ENCODE peak calls at places on chromosomes 5 and 9, in four cellular contexts. One of them, this sample, is unnamed.

GRCh38 chr9:105413486-105414068 is 34.3 kb upstream of the FSD1L start:
- DNase-seq in aorta: no peak
- DNase-seq in heart right ventricle: no peak
- DNase-seq in adipocyte: peak; percentile 56
- DNase-seq in this sample: no peak

GRCh38 chr5:88283690-88284089 is 15.0 kb upstream of the TMEM161B start:
- DNase-seq in aorta: no peak
- DNase-seq in heart right ventricle: no peak
- DNase-seq in adipocyte: no peak
- DNase-seq in this sample: no peak

GRCh38 chr9:93024986-93025630 is 33.4 kb upstream of the SUSD3 start:
- DNase-seq in aorta: no peak
- DNase-seq in heart right ventricle: no peak
- DNase-seq in adipocyte: no peak
- DNase-seq in this sample: no peak

GRCh38 chr9:127131871-127132270 is 9.4 kb upstream of the ANGPTL2 start:
- DNase-seq in aorta: no peak
- DNase-seq in heart right ventricle: no peak
- DNase-seq in adipocyte: peak; percentile 50
- DNase-seq in this sample: no peak

GRCh38 chr5:31186672-31187267 is 6.7 kb upstream of the CDH6 start:
- DNase-seq in aorta: no peak
- DNase-seq in heart right ventricle: no peak
- DNase-seq in adipocyte: peak; percentile 83
- DNase-seq in this sample: no peak

GRCh38 chr5:82257729-82258128 is 20.4 kb downstream of the RPS23 start:
- DNase-seq in aorta: no peak
- DNase-seq in heart right ventricle: no peak
- DNase-seq in adipocyte: no peak
- DNase-seq in this sample: no peak

GRCh38 chr5:122661496-122662180 is 113.2 kb upstream of the SNX2 start:
- DNase-seq in aorta: no peak
- DNase-seq in heart right ventricle: no peak
- DNase-seq in adipocyte: peak; percentile 81
- DNase-seq in this sample: no peak

GRCh38 chr9:37187269-37187668 is 66.9 kb downstream of the ZCCHC7 start:
- DNase-seq in aorta: no peak
- DNase-seq in heart right ventricle: no peak
- DNase-seq in adipocyte: no peak
- DNase-seq in this sample: no peak

GRCh38 chr5:21919417-21920022 is 933.6 kb downstream of the CDH12 start:
- DNase-seq in aorta: no peak
- DNase-seq in heart right ventricle: no peak
- DNase-seq in adipocyte: peak; percentile 72
- DNase-seq in this sample: no peak

GRCh38 chr9:124256517-124257069 is 1.2 kb upstream of the NEK6 start:
- DNase-seq in aorta: no peak
- DNase-seq in heart right ventricle: no peak
- DNase-seq in adipocyte: peak; percentile 87
- DNase-seq in this sample: no peak

GRCh38 chr5:57598097-57598496 is 115.5 kb upstream of the ACTBL2 start:
- DNase-seq in aorta: no peak
- DNase-seq in heart right ventricle: no peak
- DNase-seq in adipocyte: no peak
- DNase-seq in this sample: no peak

DNA sequence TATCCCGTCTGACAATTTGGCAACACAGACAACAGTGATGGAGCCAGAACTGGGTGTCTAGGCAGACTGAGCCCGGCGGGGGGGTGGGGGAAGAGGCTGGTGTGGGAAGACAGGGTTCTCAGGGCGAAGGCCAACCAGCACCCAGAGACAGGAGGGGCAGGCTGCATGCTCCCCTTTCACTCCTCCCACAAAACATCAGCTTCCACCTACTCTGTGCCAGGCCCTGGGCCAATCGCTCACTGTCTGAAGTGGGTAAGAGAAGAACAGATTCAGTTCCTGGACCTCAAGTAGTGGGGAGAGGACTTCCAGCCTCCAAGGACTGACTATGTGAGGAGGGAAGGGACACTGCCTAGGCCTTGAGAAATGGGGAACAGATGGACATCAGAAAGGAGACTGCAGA is 2.8 kb downstream of the SNCB start:
- DNase-seq in aorta: no peak
- DNase-seq in heart right ventricle: no peak
- DNase-seq in adipocyte: no peak
- DNase-seq in this sample: no peak
- H3K27me3 ChIP-seq in aorta: no peaks in the 10 kb centered on the region
- H3K27me3 ChIP-seq in heart right ventricle: peaks cover 98% of the 10 kb centered on the region
- H3K27me3 ChIP-seq in adipocyte: peaks cover 44% of the 10 kb centered on the region
- H3K27me3 ChIP-seq in this sample: peaks cover 16% of the 10 kb centered on the region

GRCh38 chr5:77958642-77959315 is 182.6 kb upstream of the TBCA start:
- DNase-seq in aorta: no peak
- DNase-seq in heart right ventricle: no peak
- DNase-seq in adipocyte: no peak
- DNase-seq in this sample: no peak
- H3K27me3 ChIP-seq in aorta: no peaks in the 10 kb centered on the region
- H3K27me3 ChIP-seq in heart right ventricle: peaks cover 70% of the 10 kb centered on the region
- H3K27me3 ChIP-seq in adipocyte: peaks cover 28% of the 10 kb centered on the region
- H3K27me3 ChIP-seq in this sample: peaks cover 3% of the 10 kb centered on the region

GRCh38 chr5:115847290-115847689 is 5.6 kb downstream of the AP3S1 start:
- DNase-seq in aorta: no peak
- DNase-seq in heart right ventricle: no peak
- DNase-seq in adipocyte: no peak
- DNase-seq in this sample: no peak
- H3K27me3 ChIP-seq in aorta: no peaks in the 10 kb centered on the region
- H3K27me3 ChIP-seq in heart right ventricle: no peaks in the 10 kb centered on the region
- H3K27me3 ChIP-seq in adipocyte: no peaks in the 10 kb centered on the region
- H3K27me3 ChIP-seq in this sample: no peaks in the 10 kb centered on the region

DNA sequence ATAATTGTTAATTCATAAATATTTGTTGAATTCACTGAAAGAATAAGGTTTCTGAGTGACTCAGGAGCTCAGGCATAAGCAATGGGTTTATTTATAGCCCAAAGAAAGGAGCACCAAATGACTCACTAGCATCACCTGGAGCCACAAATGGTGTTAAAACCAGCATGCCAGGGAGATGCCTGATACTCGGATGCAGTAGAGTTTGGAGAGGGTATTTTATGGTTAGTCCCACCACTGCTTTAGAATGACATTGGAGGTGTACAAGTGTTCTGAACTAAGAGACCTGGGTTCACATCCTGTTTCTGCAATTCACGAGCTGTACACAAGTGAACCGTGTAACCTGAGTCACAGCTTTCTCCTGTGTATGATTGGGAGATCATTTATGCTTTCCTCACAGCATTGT is 25.2 kb downstream of the CCL28 start:
- DNase-seq in aorta: no peak
- DNase-seq in heart right ventricle: no peak
- DNase-seq in adipocyte: no peak
- DNase-seq in this sample: no peak
- H3K27me3 ChIP-seq in aorta: no peaks in the 10 kb centered on the region
- H3K27me3 ChIP-seq in heart right ventricle: no peaks in the 10 kb centered on the region
- H3K27me3 ChIP-seq in adipocyte: no peaks in the 10 kb centered on the region
- H3K27me3 ChIP-seq in this sample: no peaks in the 10 kb centered on the region

GRCh38 chr5:140039561-140039960 is 3.5 kb downstream of the NRG2 start:
- DNase-seq in aorta: no peak
- DNase-seq in heart right ventricle: no peak
- DNase-seq in adipocyte: peak; percentile 6
- DNase-seq in this sample: peak; percentile 41
- H3K27me3 ChIP-seq in aorta: no peaks in the 10 kb centered on the region
- H3K27me3 ChIP-seq in heart right ventricle: no peaks in the 10 kb centered on the region
- H3K27me3 ChIP-seq in adipocyte: no peaks in the 10 kb centered on the region
- H3K27me3 ChIP-seq in this sample: no peaks in the 10 kb centered on the region

DNA sequence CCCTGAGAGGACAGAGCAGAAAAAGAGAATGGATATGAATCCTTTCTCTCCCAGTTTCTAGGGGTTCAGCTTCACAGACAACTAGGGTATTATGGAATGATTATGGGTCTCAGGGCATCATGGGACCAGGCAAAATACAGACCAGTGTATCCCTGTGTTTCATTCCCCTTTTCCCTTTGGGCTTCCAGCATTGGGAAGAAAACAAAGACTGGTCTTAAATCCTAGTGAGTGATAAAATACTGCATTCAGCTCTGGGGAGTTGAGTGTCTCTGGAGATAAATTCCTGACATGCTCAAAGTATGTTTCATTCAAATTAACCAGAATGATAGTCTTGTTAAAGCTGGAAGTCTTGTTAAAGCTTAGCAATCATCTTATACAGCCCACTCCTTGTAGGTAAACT is 2.4 kb upstream of the POU4F3 start:
- DNase-seq in aorta: no peak
- DNase-seq in heart right ventricle: no peak
- DNase-seq in adipocyte: no peak
- DNase-seq in this sample: no peak
- H3K27me3 ChIP-seq in aorta: no peaks in the 10 kb centered on the region
- H3K27me3 ChIP-seq in heart right ventricle: peaks cover 95% of the 10 kb centered on the region
- H3K27me3 ChIP-seq in adipocyte: peaks cover 93% of the 10 kb centered on the region
- H3K27me3 ChIP-seq in this sample: peaks cover 30% of the 10 kb centered on the region

DNA sequence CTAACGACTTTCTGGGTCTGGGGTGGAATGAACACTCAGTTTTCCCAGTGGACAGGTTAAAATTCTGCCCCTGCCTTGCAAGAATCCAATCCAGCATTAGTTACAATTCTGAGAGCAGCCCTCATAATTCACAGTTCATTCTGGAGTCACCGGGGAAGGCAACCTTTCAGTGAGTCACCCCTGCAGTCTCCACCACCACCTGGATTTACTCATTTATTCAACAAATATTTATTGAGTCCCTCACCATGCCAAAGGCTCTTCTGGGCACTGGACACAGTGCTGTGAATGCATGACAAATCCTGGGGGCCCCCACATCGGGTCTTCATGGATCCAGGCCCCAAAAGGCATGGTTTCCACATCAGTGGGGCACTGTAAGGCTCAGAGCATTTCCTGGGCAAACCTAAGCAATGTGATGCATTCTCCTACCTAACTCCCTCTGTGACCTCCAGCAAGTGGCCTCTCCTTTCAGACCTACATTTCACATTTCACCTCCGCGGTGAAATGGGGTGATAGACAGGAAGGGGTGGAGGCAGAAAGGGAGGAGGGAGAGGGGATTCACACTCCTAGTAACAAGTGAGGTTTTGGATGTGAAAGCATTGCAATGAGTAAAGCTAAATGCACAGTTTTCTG is 6.4 kb upstream of the MSX2 start:
- DNase-seq in aorta: no peak
- DNase-seq in heart right ventricle: no peak
- DNase-seq in adipocyte: no peak
- DNase-seq in this sample: no peak
- H3K27me3 ChIP-seq in aorta: no peaks in the 10 kb centered on the region
- H3K27me3 ChIP-seq in heart right ventricle: peaks cover 94% of the 10 kb centered on the region
- H3K27me3 ChIP-seq in adipocyte: peaks cover 84% of the 10 kb centered on the region
- H3K27me3 ChIP-seq in this sample: peaks cover 4% of the 10 kb centered on the region

This sample was measured in lung.